ENCODE peak calls at places on chromosomes 4 and X, in seven cellular contexts. M, W, L, Q, A, T and C are unnamed samples.

GRCh38 chr4:53512608-53513007 is 78.7 kb downstream of the LNX1 start:
- DNase-seq in M (no peak), W (no peak), L (no peak), Q (no peak), A (no peak), T (no peak), C (no peak)

GRCh38 chr4:23369331-23369730 is 520.5 kb downstream of the PPARGC1A start:
- DNase-seq in M (no peak), W (no peak), L (no peak), Q (no peak), A (no peak), T (no peak), C (no peak)

GRCh38 chr4:186953601-186954260 is 230.1 kb upstream of the FAT1 start:
- DNase-seq in M (peak), W (no peak), L (no peak), Q (no peak), A (no peak), T (no peak), C (peak)

GRCh38 chrX:107736781-107737531 is 38.6 kb downstream of the TSC22D3 start:
- DNase-seq in M (no peak), W (no peak), L (no peak), Q (no peak), A (no peak), T (no peak), C (no peak)

GRCh38 chr4:102610007-102610406 is 108.8 kb downstream of the NFKB1 start:
- DNase-seq in M (no peak), W (peak), L (no peak), Q (no peak), A (no peak), T (no peak), C (peak)

GRCh38 chr4:124530464-124531077 is 182.0 kb downstream of the ANKRD50 start:
- DNase-seq in M (peak), W (no peak), L (no peak), Q (no peak), A (no peak), T (no peak), C (peak)

GRCh38 chr4:30722092-30722915 is 2.1 kb downstream of the PCDH7 start:
- DNase-seq in M (no peak), W (no peak), L (peak), Q (no peak), A (peak), T (no peak), C (no peak)

GRCh38 chr4:99947190-99947578 is 766 bp upstream of the DNAJB14 start:
- DNase-seq in M (no peak), W (no peak), L (no peak), Q (no peak), A (no peak), T (no peak), C (no peak)

GRCh38 chrX:21708116-21708515 is 49.8 kb downstream of the SMPX start:
- DNase-seq in M (no peak), W (no peak), L (no peak), Q (no peak), A (no peak), T (no peak), C (no peak)

GRCh38 chrX:135688137-135688536 is 25.3 kb upstream of the CT45A1 start:
- DNase-seq in M (no peak), W (no peak), L (no peak), Q (no peak), A (no peak), T (no peak), C (no peak)

GRCh38 chr4:53558061-53558801 is 33.1 kb downstream of the LNX1 start:
- DNase-seq in M (peak), W (no peak), L (no peak), Q (peak), A (no peak), T (no peak), C (peak)

GRCh38 chrX:149286940-149287349 is 218.2 kb downstream of the IDS start:
- DNase-seq in M (peak), W (peak), L (no peak), Q (peak), A (no peak), T (no peak), C (peak)

GRCh38 chrX:101390664-101391525 is at the start of gene RPL36A:
- DNase-seq in M (peak), W (peak), L (peak), Q (peak), A (peak), T (peak), C (peak)
- TF ChIP-seq CTCF in M (peak), W (peak), L (peak), Q (peak), A (peak), T (peak), C (peak)

GRCh38 chr4:2073808-2074481 is 14.8 kb downstream of the NAT8L start:
- DNase-seq in M (no peak), W (no peak), L (peak), Q (no peak), A (peak), T (no peak), C (no peak)

GRCh38 chr4:2071912-2072867 is 13.1 kb downstream of the NAT8L start:
- DNase-seq in M (no peak), W (no peak), L (peak), Q (no peak), A (peak), T (peak), C (no peak)

GRCh38 chr4:2071252-2071911 is 12.3 kb downstream of the NAT8L start:
- DNase-seq in M (no peak), W (no peak), L (peak), Q (no peak), A (peak), T (peak), C (no peak)

GRCh38 chr4:2074588-2074987 is 15.5 kb downstream of the NAT8L start:
- DNase-seq in M (no peak), W (no peak), L (peak), Q (no peak), A (no peak), T (no peak), C (no peak)

DNA sequence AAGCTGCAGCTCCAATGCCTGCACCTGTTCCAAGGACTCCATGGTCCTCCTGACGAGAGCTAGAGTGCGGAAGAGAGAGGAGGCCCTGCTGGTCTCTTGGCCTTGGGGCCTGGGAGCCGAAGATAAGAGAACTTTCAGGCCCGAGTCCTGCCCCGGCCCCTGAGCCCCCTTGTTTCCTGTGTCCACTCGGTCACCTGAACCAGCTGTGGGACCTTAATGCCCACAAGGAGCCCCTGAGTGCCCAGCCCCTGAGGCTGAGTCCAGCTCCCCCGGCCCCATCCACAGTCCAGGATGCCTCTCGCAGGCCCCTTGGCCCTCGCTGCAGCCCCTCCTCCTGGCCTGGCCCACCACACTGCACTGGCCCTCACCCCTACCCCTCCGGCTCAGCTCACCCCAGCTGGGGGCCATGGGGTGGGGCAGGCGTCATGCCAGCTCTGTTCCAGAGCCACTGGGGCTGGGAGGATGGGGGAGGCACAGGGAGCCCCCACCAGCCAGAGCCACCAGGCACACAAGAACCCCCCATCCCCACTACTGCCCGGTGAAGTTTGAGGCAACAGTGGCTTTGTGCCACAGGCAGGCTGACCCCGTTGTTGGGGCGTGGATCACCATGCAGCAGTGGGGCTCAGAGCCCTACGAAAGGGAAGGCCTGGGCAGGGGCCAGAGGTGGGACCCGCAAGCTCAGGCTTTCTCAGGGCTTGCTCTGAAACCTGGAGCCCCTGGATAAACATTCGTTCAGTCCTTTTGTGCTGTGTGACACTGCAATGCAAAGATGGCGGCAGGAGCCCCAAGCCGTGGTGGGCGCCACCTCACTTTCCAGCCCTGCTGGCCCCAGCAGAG is 14.1 kb downstream of the NAT8L start:
- DNase-seq in M (no peak), W (no peak), L (peak), Q (no peak), A (peak), T (no peak), C (no peak)
- H3K4me3 ChIP-seq in M (no peak), W (no peak), L (no peak), Q (no peak), A (no peak), T (no peak), C (no peak)

GRCh38 chr4:183601381-183601780 is 57.6 kb downstream of the RWDD4 start:
- DNase-seq in M (no peak), W (no peak), L (no peak), Q (no peak), A (no peak), T (no peak), C (no peak)

GRCh38 chr4:183599284-183599683 is 59.7 kb downstream of the RWDD4 start:
- DNase-seq in M (no peak), W (no peak), L (no peak), Q (no peak), A (no peak), T (no peak), C (no peak)

GRCh38 chr4:183599690-183600089 is 59.3 kb downstream of the RWDD4 start:
- DNase-seq in M (no peak), W (peak), L (no peak), Q (no peak), A (no peak), T (no peak), C (peak)

GRCh38 chr4:183602444-183603102 is 56.4 kb downstream of the RWDD4 start:
- DNase-seq in M (peak), W (no peak), L (no peak), Q (peak), A (no peak), T (no peak), C (peak)

GRCh38 chr4:183600189-183600685 is 58.7 kb downstream of the RWDD4 start:
- DNase-seq in M (no peak), W (peak), L (no peak), Q (no peak), A (no peak), T (no peak), C (no peak)
- TF ChIP-seq CTCF in M (peak), W (peak), L (no peak), Q (peak), A (no peak), T (no peak), C (peak)

GRCh38 chr4:7759635-7760034 is 180.0 kb downstream of the AFAP1 start:
- DNase-seq in M (no peak), W (no peak), L (no peak), Q (no peak), A (no peak), T (no peak), C (no peak)

GRCh38 chr4:7760228-7760627 is 179.4 kb downstream of the AFAP1 start:
- DNase-seq in M (no peak), W (no peak), L (no peak), Q (no peak), A (no peak), T (no peak), C (no peak)

GRCh38 chr4:7758444-7758815 is 181.2 kb downstream of the AFAP1 start:
- DNase-seq in M (no peak), W (no peak), L (no peak), Q (no peak), A (no peak), T (no peak), C (no peak)

GRCh38 chr4:7757501-7758443 is 181.9 kb downstream of the AFAP1 start:
- DNase-seq in M (no peak), W (no peak), L (peak), Q (no peak), A (no peak), T (no peak), C (no peak)

DNA sequence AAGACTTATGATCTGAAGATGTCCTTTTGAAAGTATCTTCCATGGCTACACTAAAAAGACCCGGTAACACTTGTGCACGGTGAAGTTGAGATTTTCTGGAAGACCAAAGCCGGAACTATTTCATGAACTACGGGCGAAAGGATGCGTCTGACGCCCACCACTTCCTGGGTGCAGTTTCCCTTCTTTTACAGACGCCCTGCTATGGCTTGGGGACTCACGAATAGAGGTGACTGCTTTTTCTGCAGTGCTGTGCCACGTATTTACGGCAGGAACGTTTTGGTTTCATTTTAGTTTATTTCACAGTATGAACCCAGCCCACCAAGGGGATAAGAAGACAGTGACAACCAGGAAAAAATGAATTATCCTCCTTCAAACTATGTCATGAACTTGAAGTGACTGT is 180.4 kb downstream of the AFAP1 start:
- DNase-seq in M (no peak), W (peak), L (no peak), Q (no peak), A (no peak), T (no peak), C (no peak)
- H3K4me3 ChIP-seq in M (no peak), W (peak), L (no peak), Q (no peak), A (no peak), T (no peak), C (no peak)

GRCh38 chrX:68498044-68498507 is 775 bp upstream of the YIPF6 start:
- DNase-seq in M (peak), W (peak), L (no peak), Q (no peak), A (no peak), T (no peak), C (peak)
- TF ChIP-seq CTCF in M (no peak), W (no peak), L (no peak), Q (no peak), A (no peak), T (no peak), C (no peak)